ENCODE peak calls at places on chromosomes 5 and 9, in ten cellular contexts. J is tibial artery, W is Karpas-422, A is epithelial cell of esophagus, P is coronary artery, N is brain microvascular endothelial cell, K is right cardiac atrium, I is cardiac fibroblast, E is A549, F is HAP-1. S is an unnamed sample.

GRCh38 chr5:118857700-118858099 is 130.6 kb downstream of the DTWD2 start:
- DNase-seq in J (no peak), W (no peak), A (peak), P (no peak), N (no peak), K (no peak), I (peak), E (no peak), F (no peak), S (peak)

GRCh38 chr5:124649548-124650501 is 96.6 kb downstream of the ZNF608 start:
- DNase-seq in J (peak), W (peak), A (peak), P (no peak), N (peak), K (peak), I (peak), E (no peak), F (peak), S (peak)

GRCh38 chr9:116585896-116586295 is 101.2 kb upstream of the TRIM32 start:
- DNase-seq in J (no peak), W (no peak), A (no peak), P (no peak), N (no peak), K (no peak), I (no peak), E (no peak), F (no peak), S (no peak)

GRCh38 chr5:161546463-161547301 is at the start of gene GABRB2:
- DNase-seq in J (peak), W (no peak), A (peak), P (no peak), N (no peak), K (peak), I (peak), E (no peak), F (peak), S (peak)

GRCh38 chr9:136588663-136589464 is 43.0 kb upstream of the NOTCH1 start:
- DNase-seq in J (no peak), W (no peak), A (no peak), P (no peak), N (no peak), K (peak), I (no peak), E (no peak), F (no peak), S (no peak)

GRCh38 chr5:42745426-42745825 is 11.2 kb upstream of the CCDC152 start:
- DNase-seq in J (no peak), W (peak), A (peak), P (no peak), N (no peak), K (no peak), I (peak), E (no peak), F (peak), S (peak)

GRCh38 chr9:126915281-126915816 is 767 bp downstream of the RALGPS1 start:
- DNase-seq in J (no peak), W (no peak), A (peak), P (no peak), N (no peak), K (peak), I (no peak), E (peak), F (no peak), S (no peak)

GRCh38 chr9:134843740-134844139 is 36.9 kb upstream of the FCN2 start:
- DNase-seq in J (no peak), W (no peak), A (no peak), P (no peak), N (no peak), K (no peak), I (no peak), E (no peak), F (no peak), S (no peak)

GRCh38 chr5:148690945-148691344 is 36.6 kb upstream of the HTR4 start:
- DNase-seq in J (no peak), W (no peak), A (no peak), P (no peak), N (no peak), K (no peak), I (no peak), E (no peak), F (no peak), S (no peak)

GRCh38 chr5:32601623-32602295 is 16.4 kb downstream of the SUB1 start:
- DNase-seq in J (no peak), W (no peak), A (no peak), P (no peak), N (no peak), K (no peak), I (no peak), E (no peak), F (no peak), S (no peak)

GRCh38 chr9:137305060-137305787 is 3.2 kb upstream of the NRARP start:
- DNase-seq in J (no peak), W (peak), A (peak), P (no peak), N (peak), K (peak), I (peak), E (no peak), F (no peak), S (peak)

GRCh38 chr9:125971895-125972729 is 224.9 kb downstream of the PBX3 start:
- DNase-seq in J (no peak), W (no peak), A (peak), P (no peak), N (no peak), K (no peak), I (no peak), E (no peak), F (no peak), S (no peak)

GRCh38 chr5:141223112-141223783 is at the start of gene PCDHB14:
- DNase-seq in J (no peak), W (peak), A (peak), P (no peak), N (no peak), K (no peak), I (peak), E (no peak), F (peak), S (peak)

GRCh38 chr5:128254789-128255188 is 171.2 kb downstream of the SLC12A2 start:
- DNase-seq in J (no peak), W (no peak), A (peak), P (no peak), N (peak), K (no peak), I (peak), E (no peak), F (no peak), S (no peak)

GRCh38 chr9:90307177-90307833 is 335.3 kb downstream of the DIRAS2 start:
- DNase-seq in J (no peak), W (peak), A (no peak), P (no peak), N (no peak), K (no peak), I (peak), E (no peak), F (no peak), S (peak)

GRCh38 chr9:91896513-91897121 is 53.4 kb downstream of the ROR2 start:
- DNase-seq in J (no peak), W (no peak), A (no peak), P (no peak), N (no peak), K (peak), I (peak), E (no peak), F (no peak), S (peak)

GRCh38 chr9:69809304-69809863 is 11.2 kb upstream of the CFAP95 start:
- DNase-seq in J (no peak), W (peak), A (peak), P (no peak), N (no peak), K (no peak), I (peak), E (no peak), F (no peak), S (no peak)

GRCh38 chr5:114361724-114362196 is at the start of gene KCNN2:
- DNase-seq in J (no peak), W (no peak), A (peak), P (no peak), N (peak), K (peak), I (peak), E (peak), F (peak), S (peak)

GRCh38 chr9:137956688-137957385 is 79.3 kb downstream of the CACNA1B start:
- DNase-seq in J (no peak), W (no peak), A (no peak), P (no peak), N (no peak), K (no peak), I (no peak), E (no peak), F (no peak), S (no peak)

GRCh38 chr5:14668247-14668646 is 3.7 kb downstream of the OTULIN start:
- DNase-seq in J (no peak), W (peak), A (no peak), P (no peak), N (no peak), K (no peak), I (no peak), E (no peak), F (no peak), S (no peak)

GRCh38 chr5:167726641-167727040 is 564.8 kb upstream of the WWC1 start:
- DNase-seq in J (no peak), W (no peak), A (no peak), P (no peak), N (no peak), K (no peak), I (no peak), E (no peak), F (no peak), S (no peak)

GRCh38 chr9:5388026-5388806 is 48.5 kb upstream of the RLN1 start:
- DNase-seq in J (no peak), W (no peak), A (no peak), P (no peak), N (peak), K (no peak), I (no peak), E (no peak), F (no peak), S (no peak)

GRCh38 chr9:116383956-116384355 is 230.4 kb downstream of the PAPPA start:
- DNase-seq in J (no peak), W (no peak), A (peak), P (no peak), N (peak), K (no peak), I (peak), E (no peak), F (no peak), S (no peak)

GRCh38 chr9:98997580-98997979 is 53.9 kb downstream of the COL15A1 start:
- DNase-seq in J (no peak), W (no peak), A (no peak), P (peak), N (peak), K (peak), I (peak), E (no peak), F (no peak), S (peak)

GRCh38 chr5:25414746-25415145 is 770.0 kb upstream of the CDH10 start:
- DNase-seq in J (no peak), W (no peak), A (peak), P (no peak), N (no peak), K (no peak), I (no peak), E (no peak), F (no peak), S (no peak)

GRCh38 chr9:8648271-8648670 is 848.7 kb upstream of the DMAC1 start:
- DNase-seq in J (no peak), W (no peak), A (no peak), P (no peak), N (no peak), K (no peak), I (no peak), E (no peak), F (no peak), S (peak)

GRCh38 chr5:171810217-171810616 is 24.6 kb downstream of the SMIM23 start:
- DNase-seq in J (no peak), W (no peak), A (no peak), P (peak), N (no peak), K (no peak), I (peak), E (no peak), F (no peak), S (no peak)

GRCh38 chr5:13217636-13218035 is 726.9 kb downstream of the DNAH5 start:
- DNase-seq in J (no peak), W (no peak), A (no peak), P (no peak), N (no peak), K (no peak), I (no peak), E (no peak), F (no peak), S (no peak)

GRCh38 chr5:107571621-107572489 is 98.9 kb downstream of the EFNA5 start:
- DNase-seq in J (peak), W (peak), A (peak), P (peak), N (peak), K (peak), I (peak), E (peak), F (peak), S (peak)
- H3K4me3 ChIP-seq in J (peak), W (peak), A (peak), P (peak), N (peak), K (peak), I (peak), E (peak), F (peak), S (no peak)

GRCh38 chr9:121694582-121694981 is 43.1 kb downstream of the DAB2IP start:
- DNase-seq in J (no peak), W (no peak), A (no peak), P (no peak), N (no peak), K (no peak), I (no peak), E (no peak), F (no peak), S (no peak)
- H3K4me3 ChIP-seq in J (no peak), W (no peak), A (no peak), P (no peak), N (no peak), K (no peak), I (no peak), E (no peak), F (no peak), S (no peak)

GRCh38 chr9:121073038-121073437 is 1.7 kb upstream of the CNTRL start:
- DNase-seq in J (peak), W (peak), A (peak), P (peak), N (no peak), K (peak), I (peak), E (no peak), F (no peak), S (peak)
- H3K4me3 ChIP-seq in J (peak), W (peak), A (no peak), P (peak), N (no peak), K (no peak), I (no peak), E (no peak), F (no peak), S (no peak)

GRCh38 chr5:35810561-35810960 is 46.1 kb upstream of the IL7R start:
- DNase-seq in J (no peak), W (no peak), A (no peak), P (no peak), N (no peak), K (no peak), I (no peak), E (no peak), F (no peak), S (no peak)
- H3K4me3 ChIP-seq in J (no peak), W (no peak), A (no peak), P (no peak), N (no peak), K (no peak), I (no peak), E (no peak), F (no peak), S (no peak)

DNA sequence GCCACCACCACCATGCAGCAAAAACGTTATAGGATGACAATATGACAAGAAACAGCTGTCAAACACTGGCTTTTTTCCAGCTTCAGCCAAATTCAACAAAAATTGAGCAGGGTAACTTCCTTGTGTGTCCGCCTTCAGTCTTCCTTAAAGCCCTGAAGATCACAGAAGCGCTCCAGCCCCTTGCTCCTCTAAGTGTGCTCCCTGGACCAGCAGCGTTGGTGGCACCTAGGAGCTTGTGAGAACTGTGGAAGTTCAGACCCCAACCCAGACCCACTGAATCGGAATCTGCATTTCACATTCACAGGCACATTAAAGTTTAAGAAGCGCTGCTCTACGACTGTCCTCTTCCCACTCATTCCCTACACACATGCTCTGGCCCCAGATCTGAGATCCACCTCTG is 111.8 kb downstream of the LHFPL2 start:
- DNase-seq in J (no peak), W (no peak), A (no peak), P (no peak), N (no peak), K (no peak), I (no peak), E (no peak), F (no peak), S (no peak)
- H3K4me3 ChIP-seq in J (no peak), W (no peak), A (no peak), P (no peak), N (no peak), K (no peak), I (no peak), E (no peak), F (no peak), S (no peak)

GRCh38 chr9:37471942-37472679 is 6.9 kb upstream of the ZBTB5 start:
- DNase-seq in J (no peak), W (no peak), A (peak), P (no peak), N (peak), K (no peak), I (peak), E (peak), F (peak), S (peak)
- H3K4me3 ChIP-seq in J (peak), W (peak), A (peak), P (peak), N (peak), K (peak), I (peak), E (peak), F (no peak), S (no peak)

GRCh38 chr5:95565280-95565920 is 10.5 kb downstream of the ARSK start:
- DNase-seq in J (no peak), W (no peak), A (no peak), P (no peak), N (no peak), K (no peak), I (no peak), E (no peak), F (no peak), S (no peak)

GRCh38 chr5:95563367-95563766 is 8.5 kb downstream of the ARSK start:
- DNase-seq in J (no peak), W (no peak), A (no peak), P (no peak), N (no peak), K (no peak), I (no peak), E (no peak), F (no peak), S (no peak)

GRCh38 chr5:95564450-95564849 is 9.5 kb downstream of the ARSK start:
- DNase-seq in J (no peak), W (no peak), A (no peak), P (no peak), N (no peak), K (no peak), I (no peak), E (no peak), F (no peak), S (no peak)

GRCh38 chr5:95562282-95562681 is 7.4 kb downstream of the ARSK start:
- DNase-seq in J (no peak), W (no peak), A (no peak), P (no peak), N (no peak), K (no peak), I (no peak), E (no peak), F (no peak), S (no peak)
- H3K4me3 ChIP-seq in J (no peak), W (no peak), A (no peak), P (no peak), N (no peak), K (no peak), I (no peak), E (no peak), F (no peak), S (no peak)

DNA sequence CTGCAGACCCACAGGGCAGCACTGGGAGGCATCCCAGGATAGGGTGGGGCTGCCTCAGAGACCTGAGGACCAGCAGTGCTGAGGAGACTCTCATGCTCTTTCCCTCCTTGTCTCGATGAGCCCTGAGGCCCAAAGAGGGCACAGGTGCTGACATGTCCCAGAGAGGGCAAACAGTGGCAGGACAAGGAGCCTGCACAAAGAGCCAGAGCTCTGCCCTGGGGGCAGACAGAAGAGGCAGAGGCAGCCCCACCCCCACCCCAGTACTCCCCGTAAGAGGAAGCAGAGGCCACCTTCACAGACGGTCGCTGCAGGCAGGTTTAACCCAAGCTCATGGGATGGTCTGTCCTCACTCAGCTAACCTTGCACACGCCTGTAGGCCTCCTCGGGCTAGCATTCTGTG is 29.4 kb upstream of the TTLL11 start:
- DNase-seq in J (no peak), W (no peak), A (no peak), P (no peak), N (no peak), K (no peak), I (no peak), E (no peak), F (no peak), S (no peak)
- H3K4me3 ChIP-seq in J (no peak), W (no peak), A (no peak), P (no peak), N (no peak), K (no peak), I (no peak), E (no peak), F (no peak), S (no peak)